ENCODE peak calls at places on chromosomes 13 and 19, in eight cellular contexts. One of them, this sample, is unnamed.

GRCh38 chr19:1252221-1252817 is 3.9 kb downstream of the MIDN start:
- DNase-seq in MCF 10A: peak; percentile 99
- DNase-seq in left ventricle myocardium inferior: peak; percentile 90
- DNase-seq in CD14-positive monocyte: peak; percentile 94
- DNase-seq in A549: no peak
- DNase-seq in AG09319: peak; percentile 92
- DNase-seq in adrenal gland: peak; percentile 96
- DNase-seq in glutamatergic neuron: no peak
- DNase-seq in this sample: peak; percentile 98

GRCh38 chr13:106378263-106378662 is 157.2 kb downstream of the EFNB2 start:
- DNase-seq in MCF 10A: no peak
- DNase-seq in left ventricle myocardium inferior: no peak
- DNase-seq in CD14-positive monocyte: no peak
- DNase-seq in A549: no peak
- DNase-seq in AG09319: no peak
- DNase-seq in adrenal gland: no peak
- DNase-seq in glutamatergic neuron: no peak
- DNase-seq in this sample: no peak

GRCh38 chr19:38892841-38893240 is 6.6 kb downstream of the SIRT2 start:
- DNase-seq in MCF 10A: no peak
- DNase-seq in left ventricle myocardium inferior: no peak
- DNase-seq in CD14-positive monocyte: no peak
- DNase-seq in A549: no peak
- DNase-seq in AG09319: no peak
- DNase-seq in adrenal gland: no peak
- DNase-seq in glutamatergic neuron: no peak
- DNase-seq in this sample: no peak

GRCh38 chr19:33275559-33275932 is 26.8 kb downstream of the CEBPA start:
- DNase-seq in MCF 10A: no peak
- DNase-seq in left ventricle myocardium inferior: no peak
- DNase-seq in CD14-positive monocyte: no peak
- DNase-seq in A549: no peak
- DNase-seq in AG09319: no peak
- DNase-seq in adrenal gland: no peak
- DNase-seq in glutamatergic neuron: no peak
- DNase-seq in this sample: peak; percentile 61

GRCh38 chr19:6362351-6362801 is 1.0 kb downstream of the CLPP start:
- DNase-seq in MCF 10A: no peak
- DNase-seq in left ventricle myocardium inferior: no peak
- DNase-seq in CD14-positive monocyte: no peak
- DNase-seq in A549: no peak
- DNase-seq in AG09319: no peak
- DNase-seq in adrenal gland: no peak
- DNase-seq in glutamatergic neuron: no peak
- DNase-seq in this sample: no peak

GRCh38 chr13:27794921-27795717 is 2.8 kb downstream of the GSX1 start:
- DNase-seq in MCF 10A: no peak
- DNase-seq in left ventricle myocardium inferior: no peak
- DNase-seq in CD14-positive monocyte: no peak
- DNase-seq in A549: no peak
- DNase-seq in AG09319: no peak
- DNase-seq in adrenal gland: no peak
- DNase-seq in glutamatergic neuron: no peak
- DNase-seq in this sample: no peak

GRCh38 chr19:38243279-38243673 is 12.9 kb downstream of the PPP1R14A start:
- DNase-seq in MCF 10A: no peak
- DNase-seq in left ventricle myocardium inferior: no peak
- DNase-seq in CD14-positive monocyte: no peak
- DNase-seq in A549: no peak
- DNase-seq in AG09319: no peak
- DNase-seq in adrenal gland: no peak
- DNase-seq in glutamatergic neuron: no peak
- DNase-seq in this sample: no peak

GRCh38 chr13:101258509-101258908 is 157.8 kb downstream of the NALCN start:
- DNase-seq in MCF 10A: no peak
- DNase-seq in left ventricle myocardium inferior: no peak
- DNase-seq in CD14-positive monocyte: no peak
- DNase-seq in A549: no peak
- DNase-seq in AG09319: no peak
- DNase-seq in adrenal gland: no peak
- DNase-seq in glutamatergic neuron: no peak
- DNase-seq in this sample: no peak

GRCh38 chr19:30311911-30312310 is 60.3 kb upstream of the ZNF536 start:
- DNase-seq in MCF 10A: no peak
- DNase-seq in left ventricle myocardium inferior: no peak
- DNase-seq in CD14-positive monocyte: no peak
- DNase-seq in A549: no peak
- DNase-seq in AG09319: no peak
- DNase-seq in adrenal gland: no peak
- DNase-seq in glutamatergic neuron: no peak
- DNase-seq in this sample: no peak

GRCh38 chr19:13892885-13893284 is 13.0 kb downstream of the BRME1 start:
- DNase-seq in MCF 10A: no peak
- DNase-seq in left ventricle myocardium inferior: no peak
- DNase-seq in CD14-positive monocyte: no peak
- DNase-seq in A549: no peak
- DNase-seq in AG09319: no peak
- DNase-seq in adrenal gland: no peak
- DNase-seq in glutamatergic neuron: no peak
- DNase-seq in this sample: no peak

GRCh38 chr13:89746554-89746953 is 1600.9 kb upstream of the MIR17HG start:
- DNase-seq in MCF 10A: no peak
- DNase-seq in left ventricle myocardium inferior: no peak
- DNase-seq in CD14-positive monocyte: no peak
- DNase-seq in A549: no peak
- DNase-seq in AG09319: no peak
- DNase-seq in adrenal gland: no peak
- DNase-seq in glutamatergic neuron: no peak
- DNase-seq in this sample: no peak

GRCh38 chr13:28100149-28101121 is at the start of gene FLT3:
- DNase-seq in MCF 10A: peak; percentile 29
- DNase-seq in left ventricle myocardium inferior: peak; percentile 18
- DNase-seq in CD14-positive monocyte: no peak
- DNase-seq in A549: peak; percentile 10
- DNase-seq in AG09319: no peak
- DNase-seq in adrenal gland: no peak
- DNase-seq in glutamatergic neuron: peak; percentile 58
- DNase-seq in this sample: peak; percentile 73

GRCh38 chr19:8004723-8005513 is 523 bp downstream of the ELAVL1 start:
- DNase-seq in MCF 10A: no peak
- DNase-seq in left ventricle myocardium inferior: no peak
- DNase-seq in CD14-positive monocyte: no peak
- DNase-seq in A549: no peak
- DNase-seq in AG09319: no peak
- DNase-seq in adrenal gland: no peak
- DNase-seq in glutamatergic neuron: peak; percentile 59
- DNase-seq in this sample: no peak

GRCh38 chr13:102812616-102813287 is 13.8 kb downstream of the BIVM start:
- DNase-seq in MCF 10A: no peak
- DNase-seq in left ventricle myocardium inferior: no peak
- DNase-seq in CD14-positive monocyte: no peak
- DNase-seq in A549: no peak
- DNase-seq in AG09319: no peak
- DNase-seq in adrenal gland: no peak
- DNase-seq in glutamatergic neuron: no peak
- DNase-seq in this sample: no peak

GRCh38 chr13:75352641-75353327 is 129.2 kb downstream of the TBC1D4 start:
- DNase-seq in MCF 10A: no peak
- DNase-seq in left ventricle myocardium inferior: no peak
- DNase-seq in CD14-positive monocyte: no peak
- DNase-seq in A549: no peak
- DNase-seq in AG09319: no peak
- DNase-seq in adrenal gland: no peak
- DNase-seq in glutamatergic neuron: no peak
- DNase-seq in this sample: no peak

GRCh38 chr13:45162821-45163220 is 38.0 kb downstream of the KCTD4 start:
- DNase-seq in MCF 10A: peak; percentile 92
- DNase-seq in left ventricle myocardium inferior: no peak
- DNase-seq in CD14-positive monocyte: no peak
- DNase-seq in A549: peak; percentile 54
- DNase-seq in AG09319: peak; percentile 43
- DNase-seq in adrenal gland: no peak
- DNase-seq in glutamatergic neuron: no peak
- DNase-seq in this sample: no peak

GRCh38 chr19:33071887-33072286 is 7.2 kb upstream of the RHPN2 start:
- DNase-seq in MCF 10A: peak; percentile 23
- DNase-seq in left ventricle myocardium inferior: no peak
- DNase-seq in CD14-positive monocyte: no peak
- DNase-seq in A549: no peak
- DNase-seq in AG09319: no peak
- DNase-seq in adrenal gland: no peak
- DNase-seq in glutamatergic neuron: no peak
- DNase-seq in this sample: no peak

GRCh38 chr19:46100344-46100743 is 24.1 kb downstream of the IGFL3 start:
- DNase-seq in MCF 10A: no peak
- DNase-seq in left ventricle myocardium inferior: no peak
- DNase-seq in CD14-positive monocyte: no peak
- DNase-seq in A549: no peak
- DNase-seq in AG09319: no peak
- DNase-seq in adrenal gland: no peak
- DNase-seq in glutamatergic neuron: no peak
- DNase-seq in this sample: no peak

GRCh38 chr19:46101293-46101692 is 23.2 kb downstream of the IGFL3 start:
- DNase-seq in MCF 10A: no peak
- DNase-seq in left ventricle myocardium inferior: no peak
- DNase-seq in CD14-positive monocyte: no peak
- DNase-seq in A549: no peak
- DNase-seq in AG09319: no peak
- DNase-seq in adrenal gland: no peak
- DNase-seq in glutamatergic neuron: no peak
- DNase-seq in this sample: no peak
- TF ChIP-seq CTCF in MCF 10A: no peak
- TF ChIP-seq CTCF in left ventricle myocardium inferior: no peak
- TF ChIP-seq CTCF in CD14-positive monocyte: no peak
- TF ChIP-seq CTCF in A549: no peak
- TF ChIP-seq CTCF in AG09319: no peak
- TF ChIP-seq CTCF in adrenal gland: no peak
- TF ChIP-seq CTCF in glutamatergic neuron: no peak
- TF ChIP-seq CTCF in this sample: no peak

GRCh38 chr13:25478186-25478585 is 106.4 kb downstream of the ATP8A2 start:
- DNase-seq in MCF 10A: peak; percentile 36
- DNase-seq in left ventricle myocardium inferior: no peak
- DNase-seq in CD14-positive monocyte: no peak
- DNase-seq in A549: no peak
- DNase-seq in AG09319: no peak
- DNase-seq in adrenal gland: no peak
- DNase-seq in glutamatergic neuron: no peak
- DNase-seq in this sample: no peak
- TF ChIP-seq CTCF in MCF 10A: no peak
- TF ChIP-seq CTCF in left ventricle myocardium inferior: no peak
- TF ChIP-seq CTCF in CD14-positive monocyte: no peak
- TF ChIP-seq CTCF in A549: no peak
- TF ChIP-seq CTCF in AG09319: no peak
- TF ChIP-seq CTCF in adrenal gland: no peak
- TF ChIP-seq CTCF in glutamatergic neuron: no peak
- TF ChIP-seq CTCF in this sample: no peak

GRCh38 chr13:99067160-99067985 is 89.5 kb upstream of the DOCK9 start:
- DNase-seq in MCF 10A: peak; percentile 50
- DNase-seq in left ventricle myocardium inferior: no peak
- DNase-seq in CD14-positive monocyte: no peak
- DNase-seq in A549: peak; percentile 58
- DNase-seq in AG09319: no peak
- DNase-seq in adrenal gland: no peak
- DNase-seq in glutamatergic neuron: no peak
- DNase-seq in this sample: no peak

GRCh38 chr13:99063952-99064351 is 86.1 kb upstream of the DOCK9 start:
- DNase-seq in MCF 10A: peak; percentile 32
- DNase-seq in left ventricle myocardium inferior: no peak
- DNase-seq in CD14-positive monocyte: no peak
- DNase-seq in A549: no peak
- DNase-seq in AG09319: no peak
- DNase-seq in adrenal gland: no peak
- DNase-seq in glutamatergic neuron: no peak
- DNase-seq in this sample: no peak

GRCh38 chr13:99065250-99066015 is 87.6 kb upstream of the DOCK9 start:
- DNase-seq in MCF 10A: peak; percentile 61
- DNase-seq in left ventricle myocardium inferior: no peak
- DNase-seq in CD14-positive monocyte: no peak
- DNase-seq in A549: no peak
- DNase-seq in AG09319: no peak
- DNase-seq in adrenal gland: no peak
- DNase-seq in glutamatergic neuron: no peak
- DNase-seq in this sample: no peak

GRCh38 chr13:99064624-99065249 is 86.9 kb upstream of the DOCK9 start:
- DNase-seq in MCF 10A: no peak
- DNase-seq in left ventricle myocardium inferior: no peak
- DNase-seq in CD14-positive monocyte: no peak
- DNase-seq in A549: no peak
- DNase-seq in AG09319: no peak
- DNase-seq in adrenal gland: no peak
- DNase-seq in glutamatergic neuron: no peak
- DNase-seq in this sample: no peak

GRCh38 chr13:99066219-99066618 is 88.4 kb upstream of the DOCK9 start:
- DNase-seq in MCF 10A: no peak
- DNase-seq in left ventricle myocardium inferior: no peak
- DNase-seq in CD14-positive monocyte: no peak
- DNase-seq in A549: no peak
- DNase-seq in AG09319: no peak
- DNase-seq in adrenal gland: no peak
- DNase-seq in glutamatergic neuron: no peak
- DNase-seq in this sample: no peak
- TF ChIP-seq CTCF in MCF 10A: no peak
- TF ChIP-seq CTCF in left ventricle myocardium inferior: no peak
- TF ChIP-seq CTCF in CD14-positive monocyte: no peak
- TF ChIP-seq CTCF in A549: no peak
- TF ChIP-seq CTCF in AG09319: no peak
- TF ChIP-seq CTCF in adrenal gland: no peak
- TF ChIP-seq CTCF in glutamatergic neuron: no peak
- TF ChIP-seq CTCF in this sample: no peak

DNA sequence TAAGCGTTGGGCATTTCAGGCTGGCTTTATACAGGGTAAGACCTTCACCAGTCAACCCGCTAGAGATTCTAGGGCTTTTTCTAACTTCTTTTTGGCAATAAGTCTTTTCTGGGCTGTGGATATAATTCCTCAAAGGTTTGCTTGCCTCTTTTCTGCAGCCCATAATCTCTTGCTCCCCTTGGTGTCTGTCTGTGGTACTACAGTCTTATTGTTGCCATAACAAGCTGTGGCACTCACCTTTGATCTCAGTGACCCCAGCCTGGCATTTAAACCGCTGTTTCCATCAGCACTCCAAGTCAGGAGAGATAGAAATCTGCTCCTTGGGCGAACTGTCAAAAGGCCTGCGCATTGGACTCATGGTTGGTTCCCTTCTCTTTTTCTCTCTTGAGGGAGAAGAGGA is 14.5 kb upstream of the MPHOSPH8 start:
- DNase-seq in MCF 10A: peak; percentile 53
- DNase-seq in left ventricle myocardium inferior: no peak
- DNase-seq in CD14-positive monocyte: no peak
- DNase-seq in A549: no peak
- DNase-seq in AG09319: no peak
- DNase-seq in adrenal gland: no peak
- DNase-seq in glutamatergic neuron: no peak
- DNase-seq in this sample: no peak
- TF ChIP-seq CTCF in MCF 10A: peak; percentile 61
- TF ChIP-seq CTCF in left ventricle myocardium inferior: peak; percentile 59
- TF ChIP-seq CTCF in CD14-positive monocyte: peak; percentile 59
- TF ChIP-seq CTCF in A549: peak; percentile 22
- TF ChIP-seq CTCF in AG09319: peak; percentile 71
- TF ChIP-seq CTCF in adrenal gland: peak; percentile 32
- TF ChIP-seq CTCF in glutamatergic neuron: peak; percentile 50
- TF ChIP-seq CTCF in this sample: peak; percentile 47

GRCh38 chr13:93002071-93002470 is 224.5 kb upstream of the GPC6 start:
- DNase-seq in MCF 10A: no peak
- DNase-seq in left ventricle myocardium inferior: no peak
- DNase-seq in CD14-positive monocyte: no peak
- DNase-seq in A549: no peak
- DNase-seq in AG09319: no peak
- DNase-seq in adrenal gland: no peak
- DNase-seq in glutamatergic neuron: no peak
- DNase-seq in this sample: no peak
- TF ChIP-seq CTCF in MCF 10A: no peak
- TF ChIP-seq CTCF in left ventricle myocardium inferior: no peak
- TF ChIP-seq CTCF in CD14-positive monocyte: no peak
- TF ChIP-seq CTCF in A549: no peak
- TF ChIP-seq CTCF in AG09319: no peak
- TF ChIP-seq CTCF in adrenal gland: no peak
- TF ChIP-seq CTCF in glutamatergic neuron: no peak
- TF ChIP-seq CTCF in this sample: no peak

This sample was measured in kidney.